ENCODE peak calls at places on chromosomes 2 and 18, in four cellular contexts. One of them, this sample, is unnamed.

GRCh38 chr18:36354989-36355388 is 57.5 kb downstream of the FHOD3 start:
- DNase-seq in lower lobe of right lung: no peak
- DNase-seq in neural progenitor cell: no peak
- DNase-seq in A549: no peak
- DNase-seq in this sample: no peak

GRCh38 chr2:225889452-225889851 is 489.9 kb downstream of the NYAP2 start:
- DNase-seq in neural progenitor cell: peak; percentile 38
- DNase-seq in A549: peak; percentile 74
- DNase-seq in lower lobe of right lung: no peak
- DNase-seq in this sample: no peak

GRCh38 chr2:20514596-20515269 is 67.9 kb downstream of the RHOB start:
- DNase-seq in A549: peak; percentile 44
- DNase-seq in lower lobe of right lung: no peak
- DNase-seq in neural progenitor cell: no peak
- DNase-seq in this sample: peak; percentile 89

GRCh38 chr2:45093181-45093580 is 83.9 kb upstream of the SIX2 start:
- DNase-seq in lower lobe of right lung: no peak
- DNase-seq in A549: no peak
- DNase-seq in neural progenitor cell: no peak
- DNase-seq in this sample: no peak

GRCh38 chr2:64987001-64987962 is 1.9 kb upstream of the SLC1A4 start:
- DNase-seq in lower lobe of right lung: no peak
- DNase-seq in neural progenitor cell: no peak
- DNase-seq in A549: no peak
- DNase-seq in this sample: no peak

GRCh38 chr18:9683418-9684396 is 24.4 kb upstream of the RAB31 start:
- DNase-seq in neural progenitor cell: no peak
- DNase-seq in A549: peak; percentile 83
- DNase-seq in lower lobe of right lung: no peak
- DNase-seq in this sample: no peak

GRCh38 chr2:134122610-134123009 is 131.3 kb upstream of the MGAT5 start:
- DNase-seq in neural progenitor cell: peak; percentile 39
- DNase-seq in A549: no peak
- DNase-seq in lower lobe of right lung: no peak
- DNase-seq in this sample: no peak

GRCh38 chr18:44033144-44033543 is 647.5 kb upstream of the SETBP1 start:
- DNase-seq in lower lobe of right lung: no peak
- DNase-seq in neural progenitor cell: peak; percentile 6
- DNase-seq in A549: no peak
- DNase-seq in this sample: peak; percentile 33

GRCh38 chr2:78766459-78766858 is 259.0 kb upstream of the REG3G start:
- DNase-seq in neural progenitor cell: no peak
- DNase-seq in lower lobe of right lung: no peak
- DNase-seq in A549: no peak
- DNase-seq in this sample: no peak

GRCh38 chr2:107336536-107336935 is 450.6 kb upstream of the ST6GAL2 start:
- DNase-seq in A549: no peak
- DNase-seq in lower lobe of right lung: no peak
- DNase-seq in neural progenitor cell: no peak
- DNase-seq in this sample: no peak

GRCh38 chr18:63683152-63683551 is 19.6 kb upstream of the SERPINB11 start:
- DNase-seq in neural progenitor cell: peak; percentile 58
- DNase-seq in lower lobe of right lung: no peak
- DNase-seq in A549: peak; percentile 92
- DNase-seq in this sample: peak; percentile 93

GRCh38 chr2:96683307-96683706 is 40.7 kb downstream of the FER1L5 start:
- DNase-seq in A549: no peak
- DNase-seq in neural progenitor cell: no peak
- DNase-seq in lower lobe of right lung: no peak
- DNase-seq in this sample: no peak

GRCh38 chr2:120979398-120979797 is 243.7 kb downstream of the GLI2 start:
- DNase-seq in lower lobe of right lung: no peak
- DNase-seq in neural progenitor cell: no peak
- DNase-seq in A549: no peak
- DNase-seq in this sample: no peak

GRCh38 chr18:56373601-56374000 is 264.8 kb downstream of the TXNL1 start:
- DNase-seq in neural progenitor cell: no peak
- DNase-seq in lower lobe of right lung: no peak
- DNase-seq in A549: no peak
- DNase-seq in this sample: no peak

GRCh38 chr2:223870840-223871618 is 33.6 kb upstream of the AP1S3 start:
- DNase-seq in A549: no peak
- DNase-seq in lower lobe of right lung: no peak
- DNase-seq in neural progenitor cell: no peak
- DNase-seq in this sample: no peak

GRCh38 chr2:48448274-48449061 is 81.5 kb upstream of the STON1 start:
- DNase-seq in neural progenitor cell: no peak
- DNase-seq in A549: no peak
- DNase-seq in lower lobe of right lung: no peak
- DNase-seq in this sample: no peak

GRCh38 chr2:55585451-55586079 is 31.9 kb downstream of the PPP4R3B start:
- DNase-seq in lower lobe of right lung: no peak
- DNase-seq in neural progenitor cell: no peak
- DNase-seq in A549: peak; percentile 22
- DNase-seq in this sample: peak; percentile 31

GRCh38 chr18:58314284-58314683 is 270.3 kb downstream of the NEDD4L start:
- DNase-seq in A549: peak; percentile 27
- DNase-seq in lower lobe of right lung: peak; percentile 58
- DNase-seq in neural progenitor cell: no peak
- DNase-seq in this sample: peak; percentile 82

GRCh38 chr2:103161456-103162289 is 399.8 kb downstream of the TMEM182 start:
- DNase-seq in A549: peak; percentile 58
- DNase-seq in lower lobe of right lung: no peak
- DNase-seq in neural progenitor cell: peak; percentile 79
- DNase-seq in this sample: no peak

GRCh38 chr2:26555246-26556133 is 77.6 kb upstream of the OTOF start:
- DNase-seq in lower lobe of right lung: no peak
- DNase-seq in A549: peak; percentile 37
- DNase-seq in neural progenitor cell: no peak
- DNase-seq in this sample: no peak

GRCh38 chr2:121345887-121346286 is 60.9 kb upstream of the TFCP2L1 start:
- DNase-seq in A549: no peak
- DNase-seq in neural progenitor cell: no peak
- DNase-seq in lower lobe of right lung: no peak
- DNase-seq in this sample: no peak

GRCh38 chr2:8534729-8535397 is 147.0 kb upstream of the ID2 start:
- DNase-seq in lower lobe of right lung: peak; percentile 91
- DNase-seq in neural progenitor cell: no peak
- DNase-seq in A549: no peak
- DNase-seq in this sample: no peak

GRCh38 chr2:207229161-207229560 is 63.4 kb upstream of the KLF7 start:
- DNase-seq in A549: no peak
- DNase-seq in lower lobe of right lung: no peak
- DNase-seq in neural progenitor cell: no peak
- DNase-seq in this sample: no peak

GRCh38 chr18:7668392-7668791 is 101.3 kb downstream of the PTPRM start:
- DNase-seq in A549: no peak
- DNase-seq in lower lobe of right lung: no peak
- DNase-seq in neural progenitor cell: peak; percentile 11
- DNase-seq in this sample: no peak

GRCh38 chr2:217976301-217976700 is 26.5 kb downstream of the TNS1 start:
- DNase-seq in neural progenitor cell: no peak
- DNase-seq in A549: no peak
- DNase-seq in lower lobe of right lung: no peak
- DNase-seq in this sample: no peak

GRCh38 chr2:228023619-228024018 is 152.2 kb downstream of the DAW1 start:
- DNase-seq in A549: peak; percentile 59
- DNase-seq in neural progenitor cell: no peak
- DNase-seq in lower lobe of right lung: no peak
- DNase-seq in this sample: no peak

GRCh38 chr2:121253674-121254240 is 31.2 kb downstream of the TFCP2L1 start:
- DNase-seq in A549: no peak
- DNase-seq in neural progenitor cell: no peak
- DNase-seq in lower lobe of right lung: no peak
- DNase-seq in this sample: no peak

GRCh38 chr18:3151379-3152264 is 68.1 kb downstream of the MYOM1 start:
- DNase-seq in lower lobe of right lung: no peak
- DNase-seq in A549: peak; percentile 30
- DNase-seq in neural progenitor cell: peak; percentile 46
- DNase-seq in this sample: no peak

GRCh38 chr2:149634103-149634502 is 46.5 kb upstream of the MMADHC start:
- DNase-seq in A549: no peak
- DNase-seq in lower lobe of right lung: no peak
- DNase-seq in neural progenitor cell: no peak
- DNase-seq in this sample: no peak

GRCh38 chr2:27336173-27336572 is 13.3 kb upstream of the MPV17 start:
- DNase-seq in lower lobe of right lung: peak; percentile 16
- DNase-seq in neural progenitor cell: no peak
- DNase-seq in A549: no peak
- DNase-seq in this sample: no peak

GRCh38 chr2:221851531-221852045 is 279.5 kb upstream of the EPHA4 start:
- DNase-seq in A549: no peak
- DNase-seq in neural progenitor cell: no peak
- DNase-seq in lower lobe of right lung: no peak
- DNase-seq in this sample: no peak

GRCh38 chr2:54212456-54212855 is 43.6 kb downstream of the TSPYL6 start:
- DNase-seq in neural progenitor cell: no peak
- DNase-seq in lower lobe of right lung: no peak
- DNase-seq in A549: no peak
- DNase-seq in this sample: peak; percentile 80

DNA sequence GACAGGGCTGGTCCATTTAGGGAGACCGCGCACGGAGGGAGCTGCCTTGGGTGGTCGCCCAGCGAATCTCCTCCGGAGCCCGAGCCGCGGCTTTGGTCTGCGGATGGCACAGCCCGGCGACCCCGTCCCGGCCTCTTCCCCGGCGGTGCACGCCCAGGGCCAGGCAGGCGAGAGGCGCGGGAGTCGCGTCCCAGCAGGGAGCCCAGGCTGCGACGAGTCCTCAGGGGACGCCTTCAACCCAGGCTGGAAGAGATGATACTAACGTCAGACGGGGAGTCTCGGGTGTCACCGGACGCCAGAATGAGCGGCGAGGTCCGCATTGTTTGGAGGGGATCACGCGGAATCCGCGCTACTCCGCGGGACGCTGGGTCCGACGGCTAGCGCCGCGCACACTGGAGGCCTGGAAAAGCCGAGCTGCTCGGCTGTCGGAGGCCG is 909 bp upstream of the CRACDL start:
- DNase-seq in neural progenitor cell: peak; percentile 81
- DNase-seq in lower lobe of right lung: no peak
- DNase-seq in A549: no peak
- DNase-seq in this sample: no peak
- H3K4me3 ChIP-seq in neural progenitor cell: peak overlapping the region; percentile 58
- H3K4me3 ChIP-seq in lower lobe of right lung: peak overlapping the region; percentile 55
- H3K4me3 ChIP-seq in A549: peak overlapping the region; percentile 52
- H3K4me3 ChIP-seq in this sample: peak overlapping the region; percentile 59

GRCh38 chr2:73291093-73291460 is 2.3 kb downstream of the EGR4 start:
- DNase-seq in A549: peak; percentile 65
- DNase-seq in lower lobe of right lung: peak; percentile 65
- DNase-seq in neural progenitor cell: peak; percentile 94
- DNase-seq in this sample: no peak
- H3K4me3 ChIP-seq in A549: peak overlapping the region; percentile 58
- H3K4me3 ChIP-seq in lower lobe of right lung: peak overlapping the region; percentile 25
- H3K4me3 ChIP-seq in neural progenitor cell: peak overlapping the region; percentile 26
- H3K4me3 ChIP-seq in this sample: peak overlapping the region; percentile 26

DNA sequence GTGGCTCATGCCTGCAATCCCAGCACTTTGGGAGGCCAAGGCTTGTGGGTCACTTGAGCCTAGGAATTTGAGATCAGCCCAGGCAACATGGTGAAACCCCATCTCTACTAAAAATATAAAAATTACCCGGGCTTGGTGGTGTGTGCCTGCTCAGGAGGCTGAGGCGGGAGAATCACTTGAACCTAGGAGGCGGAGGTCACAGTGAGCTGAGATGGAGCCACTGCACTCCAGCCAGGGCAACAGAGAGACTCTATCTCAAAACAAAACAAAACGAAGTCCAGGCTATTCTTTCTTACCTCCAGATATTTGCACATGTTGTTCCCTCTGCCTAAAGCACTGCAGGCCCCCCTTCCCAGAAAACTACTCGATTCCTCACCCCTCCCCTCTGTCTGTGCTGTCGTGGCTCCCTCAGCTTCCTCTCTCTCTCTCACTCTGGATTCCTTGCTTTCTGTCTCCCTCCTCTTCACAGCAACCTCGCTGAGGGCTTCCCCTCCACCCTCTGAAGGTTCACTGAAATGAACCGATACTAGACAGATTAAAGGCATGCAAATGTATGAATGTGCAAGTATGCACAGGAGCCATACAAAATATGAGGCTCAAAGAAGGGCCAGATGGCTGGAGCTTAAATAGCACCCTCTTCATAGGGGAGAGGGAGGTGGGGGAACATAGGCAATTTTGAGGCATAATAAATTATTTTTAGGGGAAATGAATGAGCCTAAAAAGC is 18.5 kb downstream of the TMEM177 start:
- DNase-seq in lower lobe of right lung: no peak
- DNase-seq in neural progenitor cell: no peak
- DNase-seq in A549: no peak
- DNase-seq in this sample: no peak
- H3K4me3 ChIP-seq in lower lobe of right lung: no peak overlapping the region
- H3K4me3 ChIP-seq in neural progenitor cell: no peak overlapping the region
- H3K4me3 ChIP-seq in A549: no peak overlapping the region
- H3K4me3 ChIP-seq in this sample: no peak overlapping the region

GRCh38 chr18:5542393-5543035 is 1.3 kb downstream of the EPB41L3 start:
- DNase-seq in lower lobe of right lung: peak; percentile 61
- DNase-seq in neural progenitor cell: peak; percentile 51
- DNase-seq in A549: no peak
- DNase-seq in this sample: no peak

GRCh38 chr18:5538541-5538940 is 5.3 kb downstream of the EPB41L3 start:
- DNase-seq in lower lobe of right lung: no peak
- DNase-seq in A549: no peak
- DNase-seq in neural progenitor cell: peak; percentile 48
- DNase-seq in this sample: no peak

GRCh38 chr18:5543854-5544389 is at the start of gene EPB41L3:
- DNase-seq in lower lobe of right lung: peak; percentile 69
- DNase-seq in A549: no peak
- DNase-seq in neural progenitor cell: peak; percentile 55
- DNase-seq in this sample: no peak

GRCh38 chr18:5546660-5547059 is 2.9 kb upstream of the EPB41L3 start:
- DNase-seq in A549: peak; percentile 17
- DNase-seq in neural progenitor cell: peak; percentile 72
- DNase-seq in lower lobe of right lung: no peak
- DNase-seq in this sample: peak; percentile 23

GRCh38 chr18:5543036-5543671 is 643 bp downstream of the EPB41L3 start:
- DNase-seq in lower lobe of right lung: no peak
- DNase-seq in neural progenitor cell: peak; percentile 70
- DNase-seq in A549: no peak
- DNase-seq in this sample: no peak
- H3K4me3 ChIP-seq in lower lobe of right lung: peak overlapping the region; percentile 59
- H3K4me3 ChIP-seq in neural progenitor cell: peak overlapping the region; percentile 78
- H3K4me3 ChIP-seq in A549: peak overlapping the region; percentile 37
- H3K4me3 ChIP-seq in this sample: peak overlapping the region; percentile 53

GRCh38 chr2:74002515-74003391 is 18.0 kb downstream of the TET3 start:
- DNase-seq in lower lobe of right lung: peak; percentile 88
- DNase-seq in neural progenitor cell: peak; percentile 95
- DNase-seq in A549: peak; percentile 33
- DNase-seq in this sample: no peak
- H3K4me3 ChIP-seq in lower lobe of right lung: peak overlapping the region; percentile 69
- H3K4me3 ChIP-seq in neural progenitor cell: peak overlapping the region; percentile 54
- H3K4me3 ChIP-seq in A549: peak overlapping the region; percentile 35
- H3K4me3 ChIP-seq in this sample: peak overlapping the region; percentile 58

GRCh38 chr18:34976084-34976483 is 65.1 kb upstream of the MAPRE2 start:
- DNase-seq in lower lobe of right lung: no peak
- DNase-seq in A549: no peak
- DNase-seq in neural progenitor cell: peak; percentile 14
- DNase-seq in this sample: no peak
- H3K4me3 ChIP-seq in lower lobe of right lung: peak overlapping the region; percentile 90
- H3K4me3 ChIP-seq in A549: peak overlapping the region; percentile 57
- H3K4me3 ChIP-seq in neural progenitor cell: peak overlapping the region; percentile 69
- H3K4me3 ChIP-seq in this sample: peak overlapping the region; percentile 79

GRCh38 chr2:190359896-190360376 is 16.5 kb downstream of the INPP1 start:
- DNase-seq in lower lobe of right lung: no peak
- DNase-seq in neural progenitor cell: peak; percentile 13
- DNase-seq in A549: no peak
- DNase-seq in this sample: no peak
- H3K4me3 ChIP-seq in lower lobe of right lung: peak overlapping the region; percentile 37
- H3K4me3 ChIP-seq in neural progenitor cell: no peak overlapping the region
- H3K4me3 ChIP-seq in A549: no peak overlapping the region
- H3K4me3 ChIP-seq in this sample: peak overlapping the region; percentile 53

This sample was measured in epithelial cell of proximal tubule.